ENCODE peak calls at places on chromosomes 3 and 15, in six cellular contexts. Z, E, J, R, C and T are unnamed samples. For H3K27me3 and H3K36me3, the result is how much of the 10 kb centered on the place peaks cover.

GRCh38 chr3:53579636-53580035 is 85.2 kb downstream of the CACNA1D start:
- DNase-seq in Z (no peak), E (no peak), J (no peak), R (no peak), C (no peak), T (no peak)

GRCh38 chr3:150975096-150975991 is 2.8 kb upstream of the CLRN1 start:
- DNase-seq in Z (no peak), E (no peak), J (no peak), R (no peak), C (no peak), T (no peak)

GRCh38 chr3:190696777-190697501 is 165.6 kb downstream of the GMNC start:
- DNase-seq in Z (no peak), E (no peak), J (no peak), R (no peak), C (no peak), T (no peak)

GRCh38 chr15:70596354-70597055 is 166.9 kb downstream of the UACA start:
- DNase-seq in Z (no peak), E (no peak), J (no peak), R (no peak), C (no peak), T (no peak)

GRCh38 chr3:150202696-150203095 is 205.4 kb upstream of the TSC22D2 start:
- DNase-seq in Z (no peak), E (no peak), J (no peak), R (no peak), C (no peak), T (no peak)

GRCh38 chr3:124837730-124838186 is 49.4 kb downstream of the ITGB5 start:
- DNase-seq in Z (peak), E (peak), J (peak), R (peak), C (no peak), T (peak)

GRCh38 chr15:93305306-93305705 is 216.3 kb upstream of the RGMA start:
- DNase-seq in Z (no peak), E (no peak), J (no peak), R (no peak), C (peak), T (no peak)

GRCh38 chr3:151393961-151394360 is 9.4 kb upstream of the P2RY12 start:
- DNase-seq in Z (no peak), E (no peak), J (no peak), R (no peak), C (no peak), T (no peak)

GRCh38 chr3:136811701-136812100 is 7.2 kb upstream of the SLC35G2 start:
- DNase-seq in Z (no peak), E (no peak), J (no peak), R (no peak), C (no peak), T (no peak)

GRCh38 chr3:36394176-36394575 is 13.9 kb downstream of the STAC start:
- DNase-seq in Z (no peak), E (no peak), J (no peak), R (no peak), C (no peak), T (no peak)

GRCh38 chr15:45023659-45024320 is 795 bp downstream of the SORD start:
- DNase-seq in Z (no peak), E (peak), J (no peak), R (no peak), C (no peak), T (peak)

GRCh38 chr15:57594479-57594878 is 2.8 kb downstream of the MYZAP start:
- DNase-seq in Z (no peak), E (no peak), J (no peak), R (no peak), C (no peak), T (no peak)

GRCh38 chr3:142595141-142595540 is 1.1 kb upstream of the PLS1 start:
- DNase-seq in Z (no peak), E (no peak), J (no peak), R (no peak), C (no peak), T (no peak)

GRCh38 chr3:75886971-75887526 is 101.7 kb upstream of the ZNF717 start:
- DNase-seq in Z (no peak), E (no peak), J (no peak), R (no peak), C (no peak), T (no peak)

GRCh38 chr3:48897401-48898376 is 993 bp downstream of the SLC25A20 start:
- DNase-seq in Z (peak), E (peak), J (no peak), R (peak), C (no peak), T (no peak)

GRCh38 chr3:194632211-194632982 is 822 bp downstream of the TMEM44 start:
- DNase-seq in Z (peak), E (peak), J (no peak), R (peak), C (no peak), T (peak)

GRCh38 chr3:43014990-43015389 is 35.9 kb downstream of the GASK1A start:
- DNase-seq in Z (no peak), E (no peak), J (no peak), R (no peak), C (no peak), T (no peak)

GRCh38 chr3:14511623-14511965 is 28.5 kb downstream of the GRIP2 start:
- DNase-seq in Z (no peak), E (no peak), J (no peak), R (no peak), C (no peak), T (no peak)

GRCh38 chr3:72820405-72820804 is 27.8 kb downstream of the SHQ1 start:
- DNase-seq in Z (no peak), E (peak), J (peak), R (no peak), C (no peak), T (peak)

GRCh38 chr3:99365979-99366378 is 272.4 kb upstream of the COL8A1 start:
- DNase-seq in Z (no peak), E (no peak), J (no peak), R (no peak), C (no peak), T (no peak)

GRCh38 chr15:44535509-44536297 is 1.2 kb upstream of the EIF3J start:
- DNase-seq in Z (peak), E (peak), J (no peak), R (peak), C (no peak), T (peak)

GRCh38 chr3:51934139-51934850 is 7.4 kb downstream of the RRP9 start:
- DNase-seq in Z (no peak), E (peak), J (peak), R (peak), C (no peak), T (no peak)

GRCh38 chr3:150077581-150078247 is 107.0 kb upstream of the PFN2 start:
- DNase-seq in Z (no peak), E (no peak), J (no peak), R (no peak), C (peak), T (no peak)

GRCh38 chr15:68700395-68701123 is 120.1 kb downstream of the ANP32A start:
- DNase-seq in Z (peak), E (no peak), J (no peak), R (peak), C (no peak), T (peak)

GRCh38 chr3:4730734-4731133 is 237.6 kb downstream of the ITPR1 start:
- DNase-seq in Z (no peak), E (no peak), J (no peak), R (no peak), C (peak), T (peak)

GRCh38 chr15:68047826-68048225 is 6.3 kb upstream of the PIAS1 start:
- DNase-seq in Z (no peak), E (no peak), J (no peak), R (no peak), C (no peak), T (no peak)

GRCh38 chr3:187291512-187292132 is at the start of gene MASP1:
- DNase-seq in Z (peak), E (peak), J (no peak), R (no peak), C (no peak), T (peak)

GRCh38 chr15:56869573-56869972 is 48.9 kb upstream of the TCF12 start:
- DNase-seq in Z (no peak), E (peak), J (peak), R (no peak), C (no peak), T (no peak)

GRCh38 chr3:72993391-72993790 is 3.2 kb upstream of the PPP4R2 start:
- DNase-seq in Z (no peak), E (no peak), J (no peak), R (no peak), C (no peak), T (no peak)

GRCh38 chr15:82904574-82904973 is 47.9 kb downstream of the HOMER2 start:
- DNase-seq in Z (no peak), E (no peak), J (no peak), R (no peak), C (no peak), T (no peak)

GRCh38 chr15:93451265-93451664 is 362.3 kb upstream of the RGMA start:
- DNase-seq in Z (no peak), E (no peak), J (no peak), R (no peak), C (no peak), T (peak)

GRCh38 chr3:41129731-41130130 is 69.6 kb upstream of the CTNNB1 start:
- DNase-seq in Z (no peak), E (no peak), J (no peak), R (no peak), C (peak), T (no peak)

GRCh38 chr15:64842986-64843561 is 1.4 kb downstream of the PLEKHO2 start:
- DNase-seq in Z (peak), E (no peak), J (no peak), R (peak), C (no peak), T (peak)

GRCh38 chr15:64845183-64845611 is 3.5 kb downstream of the PLEKHO2 start:
- DNase-seq in Z (peak), E (no peak), J (no peak), R (peak), C (no peak), T (peak)

GRCh38 chr15:64843996-64844395 is 2.3 kb downstream of the PLEKHO2 start:
- DNase-seq in Z (no peak), E (no peak), J (no peak), R (no peak), C (no peak), T (no peak)

GRCh38 chr15:64845826-64846225 is 4.1 kb downstream of the PLEKHO2 start:
- DNase-seq in Z (no peak), E (no peak), J (no peak), R (no peak), C (no peak), T (peak)

GRCh38 chr15:64844576-64845140 is 2.9 kb downstream of the PLEKHO2 start:
- DNase-seq in Z (no peak), E (no peak), J (no peak), R (no peak), C (no peak), T (no peak)
- H3K27me3 ChIP-seq in Z (under half), E (under half), J (under half), R (under half), C (under half), T (under half)

DNA sequence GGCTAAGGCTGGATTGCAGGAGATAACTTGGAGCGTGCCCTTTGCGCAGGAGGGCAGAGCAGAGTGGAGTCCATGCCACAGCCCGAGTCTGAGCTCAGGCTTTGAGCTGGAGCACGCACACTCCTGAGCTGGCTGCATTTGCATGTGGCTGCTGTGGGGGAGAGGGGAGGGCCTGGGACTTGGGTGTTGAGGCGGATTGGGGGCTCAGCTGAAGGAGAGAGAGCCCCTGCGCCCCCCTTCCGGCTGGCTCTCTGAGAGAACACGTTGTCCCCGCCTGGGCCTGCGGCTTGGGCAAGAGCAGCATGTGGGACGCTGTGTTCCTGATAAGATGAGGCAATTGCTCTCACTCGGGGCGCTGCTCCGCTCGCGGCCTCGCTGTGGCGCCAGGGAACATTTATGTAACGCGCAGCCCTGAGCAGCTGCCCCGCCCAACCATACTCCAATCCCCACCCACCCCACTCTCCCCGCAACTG is 39.1 kb downstream of the KLF13 start:
- DNase-seq in Z (peak), E (peak), J (peak), R (peak), C (peak), T (peak)
- TF ChIP-seq POLR2A in Z (peak), E (no peak), J (no peak), R (no peak), C (no peak), T (no peak)

DNA sequence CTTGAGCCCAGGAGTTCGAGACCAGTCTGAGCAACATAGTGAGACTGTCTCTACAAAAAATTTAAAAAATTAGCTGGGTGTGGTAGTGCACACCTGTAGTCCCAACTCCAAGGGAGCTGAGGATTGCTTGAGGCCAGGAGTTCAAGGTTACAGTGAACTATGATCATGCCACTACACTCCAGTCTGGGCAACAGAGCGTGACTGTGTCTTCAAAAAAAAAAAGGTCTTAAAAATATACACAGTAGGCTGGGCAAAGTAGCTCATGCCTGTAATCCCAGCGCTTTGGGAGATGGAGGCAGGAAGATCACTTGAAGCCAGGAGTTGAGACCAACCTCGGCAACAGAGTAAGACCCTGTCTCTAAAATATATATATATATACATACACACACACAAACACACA is 11.2 kb upstream of the CAMK1 start:
- DNase-seq in Z (no peak), E (no peak), J (no peak), R (no peak), C (no peak), T (no peak)
- H3K36me3 ChIP-seq in Z (half or more), E (under half), J (half or more), R (half or more), C (under half), T (under half)

DNA sequence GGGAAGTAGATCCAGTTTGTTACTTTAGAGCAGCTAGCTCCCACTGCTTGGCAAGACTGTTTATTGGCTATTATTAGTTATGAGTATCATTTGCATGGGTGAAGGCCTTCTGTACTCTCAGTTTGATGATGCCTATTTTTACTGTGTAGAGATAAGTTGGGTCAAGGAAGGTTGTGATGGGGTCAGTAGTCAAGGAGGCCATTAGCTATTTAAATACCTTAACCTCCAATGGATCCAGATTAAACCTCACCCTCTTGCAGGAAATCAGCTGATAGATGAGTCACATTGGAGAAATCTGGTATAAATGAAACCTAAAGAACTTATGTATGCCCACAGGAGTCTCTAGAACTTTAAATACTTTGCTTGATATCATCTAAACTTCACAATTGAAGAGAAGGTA is 45.0 kb downstream of the THBS1 start:
- DNase-seq in Z (no peak), E (no peak), J (no peak), R (no peak), C (no peak), T (no peak)
- H3K27me3 ChIP-seq in Z (under half), E (under half), J (under half), R (under half), C (under half), T (under half)